ENCODE peak calls at places on chromosomes 12 and 14, in five cellular contexts. K, V, S, O and D are unnamed samples.

GRCh38 chr14:80933282-80933681 is 8.3 kb downstream of the CEP128 start:
- DNase-seq in O (no peak), V (no peak), K (no peak), S (no peak), D (no peak)

GRCh38 chr14:71139058-71139946 is 232.0 kb downstream of the PCNX1 start:
- DNase-seq in K (no peak), O (peak; percentile 85), S (peak; percentile 50), V (no peak), D (no peak)

GRCh38 chr14:105475916-105476845 is 1.6 kb downstream of the CRIP2 start:
- DNase-seq in K (no peak), V (no peak), S (no peak), O (peak; percentile 86), D (no peak)

GRCh38 chr14:106610691-106611090 is 1084.3 kb downstream of the TMEM121 start:
- DNase-seq in S (no peak), K (no peak), O (no peak), V (peak; percentile 64), D (no peak)

GRCh38 chr12:19130224-19131019 is 889 bp downstream of the PLEKHA5 start:
- DNase-seq in O (peak; percentile 69), V (no peak), K (peak; percentile 24), S (peak; percentile 5), D (no peak)

GRCh38 chr14:101507306-101508150 is 53.8 kb upstream of the DIO3 start:
- DNase-seq in V (no peak), K (no peak), O (no peak), S (no peak), D (no peak)

GRCh38 chr14:96202441-96203094 is 2.1 kb upstream of the BDKRB2 start:
- DNase-seq in S (no peak), K (no peak), V (no peak), O (no peak), D (no peak)

GRCh38 chr12:87233636-87234035 is 795.6 kb downstream of the C12orf50 start:
- DNase-seq in O (no peak), S (no peak), K (no peak), V (no peak), D (no peak)

GRCh38 chr14:85617799-85618198 is 87.9 kb downstream of the FLRT2 start:
- DNase-seq in K (no peak), V (no peak), S (no peak), O (no peak), D (peak; percentile 73)

GRCh38 chr12:65156366-65156831 is 13.0 kb upstream of the LEMD3 start:
- DNase-seq in V (no peak), O (no peak), K (no peak), S (peak; percentile 7), D (no peak)

GRCh38 chr12:47651368-47652254 is 54.2 kb downstream of the RPAP3 start:
- DNase-seq in K (peak; percentile 48), O (peak; percentile 54), S (no peak), V (no peak), D (no peak)

GRCh38 chr14:97337267-97337666 is 540.1 kb downstream of the VRK1 start:
- DNase-seq in O (no peak), V (no peak), S (no peak), K (no peak), D (no peak)

GRCh38 chr14:21071225-21072041 is 1.3 kb downstream of the ARHGEF40 start:
- DNase-seq in S (peak; percentile 86), V (no peak), O (peak; percentile 95), K (peak; percentile 71), D (no peak)

GRCh38 chr12:117892441-117892840 is 76.3 kb downstream of the KSR2 start:
- DNase-seq in V (no peak), O (no peak), S (no peak), K (no peak), D (no peak)

GRCh38 chr14:92515510-92516343 is 2.1 kb downstream of the RIN3 start:
- DNase-seq in V (no peak), K (no peak), O (no peak), S (no peak), D (no peak)

GRCh38 chr12:56839489-56840442 is 76.6 kb downstream of the HSD17B6 start:
- DNase-seq in S (no peak), V (peak; percentile 93), K (no peak), O (peak; percentile 23), D (no peak)

GRCh38 chr12:50785406-50785805 is 21.5 kb downstream of the ATF1 start:
- DNase-seq in O (no peak), S (no peak), K (no peak), V (no peak), D (no peak)

GRCh38 chr14:98947911-98948595 is 323.9 kb downstream of the BCL11B start:
- DNase-seq in K (no peak), O (no peak), V (no peak), S (no peak), D (no peak)

GRCh38 chr12:16939871-16940306 is 333.9 kb upstream of the LMO3 start:
- DNase-seq in S (peak; percentile 2), O (peak; percentile 36), K (no peak), V (no peak), D (peak; percentile 66)

GRCh38 chr14:89425931-89426330 is 8.9 kb upstream of the FOXN3 start:
- DNase-seq in S (no peak), K (no peak), V (no peak), O (no peak), D (no peak)

GRCh38 chr12:96901175-96901574 is 5.9 kb upstream of the NEDD1 start:
- DNase-seq in O (no peak), V (no peak), S (no peak), K (no peak), D (no peak)

GRCh38 chr12:42978718-42979117 is 389.2 kb upstream of the PRICKLE1 start:
- DNase-seq in K (no peak), O (no peak), V (no peak), S (no peak), D (no peak)

GRCh38 chr12:47360771-47361388 is 281.1 kb upstream of the AMIGO2 start:
- DNase-seq in S (no peak), O (no peak), K (no peak), V (no peak), D (peak; percentile 68)

GRCh38 chr12:1574863-1575254 is 19.5 kb downstream of the FBXL14 start:
- DNase-seq in K (no peak), V (no peak), O (no peak), S (no peak), D (no peak)

GRCh38 chr12:1575799-1576401 is 18.5 kb downstream of the FBXL14 start:
- DNase-seq in O (peak; percentile 60), S (no peak), K (no peak), V (no peak), D (peak; percentile 70)

GRCh38 chr12:1575287-1575798 is 19.0 kb downstream of the FBXL14 start:
- DNase-seq in O (peak; percentile 48), V (no peak), K (peak; percentile 59), S (no peak), D (no peak)

GRCh38 chr12:1573960-1574862 is 20.2 kb downstream of the FBXL14 start:
- DNase-seq in O (peak; percentile 40), K (no peak), V (no peak), S (no peak), D (no peak)

GRCh38 chr12:1576410-1577240 is 17.8 kb downstream of the FBXL14 start:
- DNase-seq in O (peak; percentile 37), S (no peak), V (no peak), K (no peak), D (peak; percentile 71)
- TF ChIP-seq POLR2AphosphoS5 in O (no peak), S (no peak), V (no peak), K (no peak), D (no peak)

GRCh38 chr12:27525373-27525772 is 1.4 kb downstream of the PPFIBP1 start:
- DNase-seq in O (no peak), K (no peak), S (no peak), V (no peak), D (no peak)
- TF ChIP-seq POLR2AphosphoS5 in O (no peak), K (no peak), S (no peak), V (peak; percentile 36), D (no peak)

DNA sequence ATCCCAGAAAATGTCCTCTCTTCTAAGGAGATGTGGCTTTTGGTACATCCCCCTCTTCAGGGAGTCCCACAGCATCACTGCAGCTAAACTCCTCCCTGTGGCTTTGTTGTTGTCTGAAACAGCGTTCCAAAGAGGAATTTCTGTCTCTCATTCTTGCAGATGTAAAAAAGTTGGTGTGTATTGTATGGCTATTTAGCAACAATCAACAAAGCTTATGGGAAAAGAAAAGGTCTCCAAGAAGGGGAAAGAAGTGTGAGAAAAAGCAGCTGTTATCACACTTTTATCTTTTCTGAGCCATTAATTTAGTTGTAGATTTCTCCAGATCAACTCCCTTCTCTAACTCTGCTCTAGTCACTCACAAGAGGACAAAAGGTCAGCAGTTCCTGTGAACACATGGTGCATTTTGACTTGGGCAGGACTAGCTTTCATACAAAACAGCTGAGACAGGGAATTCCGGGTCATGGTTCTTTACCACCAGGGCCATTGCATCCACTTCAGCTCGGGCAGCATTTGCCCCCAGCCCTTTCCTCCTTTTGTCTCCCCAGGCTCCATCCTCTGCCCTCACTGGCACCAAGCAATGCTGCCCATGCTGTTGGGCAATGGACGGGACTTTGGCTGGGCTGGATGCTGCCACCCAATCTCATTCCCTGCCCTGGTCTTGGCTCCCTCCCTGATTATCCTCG is 184.7 kb downstream of the TMX1 start:
- DNase-seq in V (no peak), S (no peak), O (no peak), K (no peak), D (no peak)
- TF ChIP-seq POLR2AphosphoS5 in V (no peak), S (no peak), O (no peak), K (no peak), D (no peak)

GRCh38 chr14:57998731-57999130 is 132.8 kb upstream of the SLC35F4 start:
- DNase-seq in O (no peak), K (no peak), S (no peak), V (no peak), D (peak; percentile 92)

GRCh38 chr14:58002618-58003017 is 136.7 kb upstream of the SLC35F4 start:
- DNase-seq in O (no peak), S (no peak), K (no peak), V (no peak), D (no peak)

GRCh38 chr14:57999471-57999870 is 133.6 kb upstream of the SLC35F4 start:
- DNase-seq in S (no peak), O (no peak), V (no peak), K (no peak), D (no peak)
- TF ChIP-seq POLR2AphosphoS5 in S (no peak), O (no peak), V (no peak), K (no peak), D (no peak)

GRCh38 chr14:64928239-64929002 is 14.1 kb downstream of the GPX2 start:
- DNase-seq in V (peak; percentile 47), S (no peak), K (no peak), O (no peak), D (no peak)
- TF ChIP-seq POLR2AphosphoS5 in V (no peak), S (no peak), K (no peak), O (no peak), D (no peak)